ENCODE peak calls at places on chromosomes 12 and 14, in six cellular contexts. One of them, this sample, is unnamed. For H3K4me1, the result is how much of the 10 kb centered on the place peaks cover.

GRCh38 chr12:127926004-127926403 is 341.0 kb upstream of the TMEM132C start:
- DNase-seq in CD8-positive, alpha-beta memory T cell: no peak
- DNase-seq in spleen: no peak
- DNase-seq in A549: no peak
- DNase-seq in lung: no peak
- DNase-seq in endodermal cell: peak
- DNase-seq in this sample: no peak

GRCh38 chr12:401235-402126 is at the start of gene CCDC77:
- DNase-seq in CD8-positive, alpha-beta memory T cell: peak
- DNase-seq in endodermal cell: peak
- DNase-seq in spleen: peak
- DNase-seq in A549: peak
- DNase-seq in lung: peak
- DNase-seq in this sample: peak

GRCh38 chr12:113479578-113480335 is 8.1 kb upstream of the LHX5 start:
- DNase-seq in lung: no peak
- DNase-seq in spleen: no peak
- DNase-seq in CD8-positive, alpha-beta memory T cell: no peak
- DNase-seq in endodermal cell: peak
- DNase-seq in A549: no peak
- DNase-seq in this sample: no peak

GRCh38 chr12:27969011-27969900 is 3.3 kb downstream of the PTHLH start:
- DNase-seq in endodermal cell: peak
- DNase-seq in spleen: peak
- DNase-seq in lung: no peak
- DNase-seq in A549: peak
- DNase-seq in CD8-positive, alpha-beta memory T cell: no peak
- DNase-seq in this sample: no peak

GRCh38 chr12:98595152-98595988 is 1.9 kb downstream of the SLC25A3 start:
- DNase-seq in endodermal cell: peak
- DNase-seq in lung: no peak
- DNase-seq in A549: peak
- DNase-seq in spleen: no peak
- DNase-seq in CD8-positive, alpha-beta memory T cell: no peak
- DNase-seq in this sample: no peak

GRCh38 chr12:46364777-46365580 is 7.6 kb downstream of the SLC38A2 start:
- DNase-seq in CD8-positive, alpha-beta memory T cell: no peak
- DNase-seq in endodermal cell: no peak
- DNase-seq in lung: peak
- DNase-seq in spleen: no peak
- DNase-seq in A549: no peak
- DNase-seq in this sample: peak

GRCh38 chr12:71431991-71432390 is 7.6 kb upstream of the LGR5 start:
- DNase-seq in spleen: no peak
- DNase-seq in lung: no peak
- DNase-seq in CD8-positive, alpha-beta memory T cell: no peak
- DNase-seq in A549: no peak
- DNase-seq in endodermal cell: no peak
- DNase-seq in this sample: no peak

GRCh38 chr14:24051789-24052655 is at the start of gene CARMIL3:
- DNase-seq in lung: peak
- DNase-seq in spleen: peak
- DNase-seq in CD8-positive, alpha-beta memory T cell: peak
- DNase-seq in endodermal cell: peak
- DNase-seq in A549: peak
- DNase-seq in this sample: no peak

GRCh38 chr12:6852651-6853354 is 853 bp downstream of the USP5 start:
- DNase-seq in spleen: peak
- DNase-seq in endodermal cell: peak
- DNase-seq in CD8-positive, alpha-beta memory T cell: peak
- DNase-seq in A549: peak
- DNase-seq in lung: no peak
- DNase-seq in this sample: no peak

GRCh38 chr12:22738945-22739344 is 114.0 kb downstream of the ETNK1 start:
- DNase-seq in endodermal cell: no peak
- DNase-seq in lung: no peak
- DNase-seq in CD8-positive, alpha-beta memory T cell: no peak
- DNase-seq in spleen: no peak
- DNase-seq in A549: no peak
- DNase-seq in this sample: no peak

GRCh38 chr14:105974902-105975301 is 448.5 kb downstream of the TMEM121 start:
- DNase-seq in CD8-positive, alpha-beta memory T cell: peak
- DNase-seq in lung: no peak
- DNase-seq in endodermal cell: no peak
- DNase-seq in A549: no peak
- DNase-seq in spleen: no peak
- DNase-seq in this sample: no peak

GRCh38 chr14:75456069-75457023 is 28.5 kb downstream of the JDP2 start:
- DNase-seq in spleen: peak
- DNase-seq in endodermal cell: peak
- DNase-seq in lung: no peak
- DNase-seq in A549: no peak
- DNase-seq in CD8-positive, alpha-beta memory T cell: no peak
- DNase-seq in this sample: no peak

GRCh38 chr12:4269279-4269991 is 4.1 kb upstream of the CCND2 start:
- DNase-seq in lung: peak
- DNase-seq in A549: no peak
- DNase-seq in endodermal cell: peak
- DNase-seq in CD8-positive, alpha-beta memory T cell: peak
- DNase-seq in spleen: peak
- DNase-seq in this sample: peak

GRCh38 chr14:68359862-68360552 is 432.9 kb downstream of the ZFP36L1 start:
- DNase-seq in CD8-positive, alpha-beta memory T cell: no peak
- DNase-seq in spleen: no peak
- DNase-seq in endodermal cell: no peak
- DNase-seq in lung: peak
- DNase-seq in A549: peak
- DNase-seq in this sample: peak

GRCh38 chr12:24479131-24479530 is 469.8 kb downstream of the BCAT1 start:
- DNase-seq in lung: no peak
- DNase-seq in endodermal cell: no peak
- DNase-seq in spleen: no peak
- DNase-seq in CD8-positive, alpha-beta memory T cell: no peak
- DNase-seq in A549: no peak
- DNase-seq in this sample: no peak

GRCh38 chr12:81296556-81297305 is 218.9 kb downstream of the ACSS3 start:
- DNase-seq in A549: no peak
- DNase-seq in CD8-positive, alpha-beta memory T cell: no peak
- DNase-seq in endodermal cell: peak
- DNase-seq in spleen: no peak
- DNase-seq in lung: no peak
- DNase-seq in this sample: no peak

GRCh38 chr14:90305176-90305601 is 26.6 kb downstream of the NRDE2 start:
- DNase-seq in spleen: no peak
- DNase-seq in endodermal cell: no peak
- DNase-seq in CD8-positive, alpha-beta memory T cell: no peak
- DNase-seq in A549: no peak
- DNase-seq in lung: no peak
- DNase-seq in this sample: no peak

GRCh38 chr12:73341559-73342247 is 1069.5 kb downstream of the TRHDE start:
- DNase-seq in A549: no peak
- DNase-seq in endodermal cell: no peak
- DNase-seq in CD8-positive, alpha-beta memory T cell: no peak
- DNase-seq in lung: no peak
- DNase-seq in spleen: no peak
- DNase-seq in this sample: no peak

GRCh38 chr12:12533238-12533829 is 29.3 kb downstream of the DUSP16 start:
- DNase-seq in endodermal cell: no peak
- DNase-seq in spleen: no peak
- DNase-seq in A549: no peak
- DNase-seq in CD8-positive, alpha-beta memory T cell: no peak
- DNase-seq in lung: peak
- DNase-seq in this sample: no peak

GRCh38 chr12:12528361-12529092 is 34.1 kb downstream of the DUSP16 start:
- DNase-seq in CD8-positive, alpha-beta memory T cell: no peak
- DNase-seq in endodermal cell: no peak
- DNase-seq in A549: no peak
- DNase-seq in lung: no peak
- DNase-seq in spleen: no peak
- DNase-seq in this sample: no peak

GRCh38 chr12:12531194-12531593 is 31.5 kb downstream of the DUSP16 start:
- DNase-seq in CD8-positive, alpha-beta memory T cell: no peak
- DNase-seq in endodermal cell: no peak
- DNase-seq in A549: no peak
- DNase-seq in spleen: no peak
- DNase-seq in lung: no peak
- DNase-seq in this sample: no peak

GRCh38 chr12:12527820-12528296 is 34.8 kb downstream of the DUSP16 start:
- DNase-seq in A549: no peak
- DNase-seq in CD8-positive, alpha-beta memory T cell: no peak
- DNase-seq in endodermal cell: peak
- DNase-seq in lung: no peak
- DNase-seq in spleen: no peak
- DNase-seq in this sample: no peak

DNA sequence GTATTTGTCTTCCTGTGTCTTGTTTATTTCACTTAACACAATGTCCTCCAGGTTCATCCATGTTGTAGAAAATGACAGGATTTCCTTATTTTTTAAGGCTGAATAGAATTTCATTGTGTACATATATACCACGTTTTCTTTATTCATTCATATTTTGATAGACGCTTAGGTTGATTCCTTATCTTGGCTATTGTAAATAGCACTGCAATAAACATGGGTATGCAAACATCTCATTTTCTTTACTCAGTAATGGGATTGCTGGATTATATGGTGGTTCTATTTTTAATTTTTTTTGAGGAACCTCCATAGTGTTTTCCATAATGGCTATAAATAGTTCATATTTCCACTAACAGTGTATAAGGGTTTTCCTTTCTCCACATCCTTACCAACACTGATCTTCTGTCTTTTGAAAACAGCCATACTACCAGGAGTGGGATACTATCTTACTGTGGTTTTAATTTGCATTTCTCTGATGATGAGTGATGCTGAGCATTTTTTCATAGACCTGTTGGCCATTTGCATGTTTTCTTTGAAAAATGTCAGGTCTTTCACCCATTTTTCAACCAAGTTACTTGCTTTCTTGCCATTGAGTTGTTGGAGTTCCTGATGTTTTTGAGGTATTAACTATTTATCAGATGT is 32.8 kb downstream of the DUSP16 start:
- DNase-seq in lung: no peak
- DNase-seq in endodermal cell: no peak
- DNase-seq in A549: no peak
- DNase-seq in CD8-positive, alpha-beta memory T cell: no peak
- DNase-seq in spleen: no peak
- DNase-seq in this sample: no peak
- H3K4me1 ChIP-seq in lung: under half
- H3K4me1 ChIP-seq in endodermal cell: under half
- H3K4me1 ChIP-seq in A549: under half
- H3K4me1 ChIP-seq in CD8-positive, alpha-beta memory T cell: under half
- H3K4me1 ChIP-seq in spleen: under half
- H3K4me1 ChIP-seq in this sample: under half

GRCh38 chr12:53010955-53011354 is 4.7 kb downstream of the EIF4B start:
- DNase-seq in spleen: no peak
- DNase-seq in CD8-positive, alpha-beta memory T cell: no peak
- DNase-seq in lung: no peak
- DNase-seq in A549: no peak
- DNase-seq in endodermal cell: no peak
- DNase-seq in this sample: no peak
- H3K4me1 ChIP-seq in spleen: half or more
- H3K4me1 ChIP-seq in CD8-positive, alpha-beta memory T cell: under half
- H3K4me1 ChIP-seq in lung: under half
- H3K4me1 ChIP-seq in A549: under half
- H3K4me1 ChIP-seq in endodermal cell: under half
- H3K4me1 ChIP-seq in this sample: under half

GRCh38 chr12:89334770-89335169 is 17.5 kb downstream of the DUSP6 start:
- DNase-seq in CD8-positive, alpha-beta memory T cell: no peak
- DNase-seq in A549: no peak
- DNase-seq in lung: no peak
- DNase-seq in endodermal cell: no peak
- DNase-seq in spleen: no peak
- DNase-seq in this sample: no peak

GRCh38 chr12:89335452-89336244 is 16.7 kb downstream of the DUSP6 start:
- DNase-seq in spleen: no peak
- DNase-seq in A549: no peak
- DNase-seq in lung: no peak
- DNase-seq in CD8-positive, alpha-beta memory T cell: no peak
- DNase-seq in endodermal cell: no peak
- DNase-seq in this sample: no peak

GRCh38 chr12:89328483-89329030 is 23.7 kb downstream of the DUSP6 start:
- DNase-seq in CD8-positive, alpha-beta memory T cell: no peak
- DNase-seq in endodermal cell: no peak
- DNase-seq in A549: no peak
- DNase-seq in spleen: no peak
- DNase-seq in lung: no peak
- DNase-seq in this sample: no peak

GRCh38 chr12:89339531-89339930 is 12.8 kb downstream of the DUSP6 start:
- DNase-seq in endodermal cell: no peak
- DNase-seq in lung: no peak
- DNase-seq in CD8-positive, alpha-beta memory T cell: no peak
- DNase-seq in A549: no peak
- DNase-seq in spleen: no peak
- DNase-seq in this sample: no peak

DNA sequence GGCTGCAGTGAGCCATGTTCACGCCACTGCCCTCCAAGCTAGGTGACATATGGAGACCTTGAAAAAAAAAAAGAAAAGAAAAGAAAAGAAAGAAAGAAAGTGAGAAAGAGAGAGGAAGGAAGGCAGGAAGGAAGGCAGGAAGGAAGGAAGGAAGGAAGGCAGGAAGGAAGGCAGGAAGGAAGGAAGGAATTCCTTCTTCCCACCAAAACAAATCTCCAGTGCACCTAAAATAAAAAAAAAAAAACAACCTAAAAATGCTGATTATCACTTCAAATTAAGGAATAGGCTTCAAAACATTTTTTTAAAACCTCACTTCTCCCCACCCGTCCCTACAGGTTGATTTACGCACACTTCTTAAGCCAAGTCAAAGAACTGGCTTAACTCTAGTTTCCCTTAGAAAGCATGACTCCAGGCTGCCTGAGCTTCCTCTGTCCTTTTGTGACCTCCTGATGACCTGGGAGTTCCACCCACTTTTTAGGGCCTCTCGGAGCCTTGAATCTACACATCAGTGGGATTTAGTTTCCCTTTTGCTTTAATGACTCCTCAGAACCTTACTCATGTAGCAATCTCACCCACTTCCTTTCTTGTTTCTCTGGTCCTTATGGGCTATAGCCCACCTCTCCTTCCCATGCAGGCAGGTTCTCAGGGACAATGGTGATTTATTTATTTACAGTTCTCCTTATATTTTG is 18.6 kb downstream of the DUSP6 start:
- DNase-seq in A549: no peak
- DNase-seq in endodermal cell: peak
- DNase-seq in spleen: no peak
- DNase-seq in lung: no peak
- DNase-seq in CD8-positive, alpha-beta memory T cell: no peak
- DNase-seq in this sample: no peak
- H3K4me1 ChIP-seq in A549: under half
- H3K4me1 ChIP-seq in endodermal cell: under half
- H3K4me1 ChIP-seq in spleen: under half
- H3K4me1 ChIP-seq in lung: under half
- H3K4me1 ChIP-seq in CD8-positive, alpha-beta memory T cell: under half
- H3K4me1 ChIP-seq in this sample: under half

DNA sequence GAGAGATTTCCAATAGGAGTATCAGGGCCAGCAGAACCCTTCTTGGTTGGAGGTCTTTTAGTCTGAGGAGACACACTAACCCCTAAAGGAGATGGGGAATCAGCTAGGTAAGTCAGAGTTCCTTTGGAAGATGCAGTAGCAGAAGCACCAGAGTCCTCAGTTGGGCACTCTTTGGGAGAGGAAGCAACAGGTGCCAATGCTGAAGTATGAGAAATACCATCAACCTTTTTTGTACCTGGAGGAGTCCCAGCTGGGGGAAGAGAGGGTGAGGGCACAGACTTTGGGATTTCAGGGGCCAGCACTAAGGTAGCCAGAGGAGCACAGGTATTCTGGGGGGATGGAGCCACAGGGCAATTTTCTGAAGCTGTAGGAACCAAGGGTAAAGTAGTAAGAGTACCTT is 6.0 kb downstream of the NACA start:
- DNase-seq in lung: no peak
- DNase-seq in endodermal cell: peak
- DNase-seq in A549: no peak
- DNase-seq in spleen: no peak
- DNase-seq in CD8-positive, alpha-beta memory T cell: no peak
- DNase-seq in this sample: no peak
- H3K4me1 ChIP-seq in lung: under half
- H3K4me1 ChIP-seq in endodermal cell: under half
- H3K4me1 ChIP-seq in A549: half or more
- H3K4me1 ChIP-seq in spleen: half or more
- H3K4me1 ChIP-seq in CD8-positive, alpha-beta memory T cell: half or more
- H3K4me1 ChIP-seq in this sample: half or more

This sample was measured in right atrium auricular region.